ENCODE peak calls at places on chromosomes 16 and 17, in eight cellular contexts. W is ovary, D is H54, B is body of pancreas, I is stomach, P is breast epithelium, X is A549, L is testis. J is an unnamed sample.

GRCh38 chr16:31177136-31177535 is 2.8 kb upstream of the FUS start:
- DNase-seq in X (no peak), L (no peak), P (no peak), I (no peak), D (no peak), W (no peak), B (no peak), J (no peak)

GRCh38 chr16:14181371-14182050 is 110.4 kb downstream of the MRTFB start:
- DNase-seq in B (no peak), I (no peak), X (peak), D (no peak), P (no peak), L (no peak), W (no peak), J (no peak)

GRCh38 chr17:32684087-32684828 is 192.7 kb downstream of the MYO1D start:
- DNase-seq in P (no peak), D (no peak), X (no peak), W (no peak), I (no peak), L (no peak), B (no peak), J (no peak)

GRCh38 chr17:65446838-65447526 is 114.5 kb downstream of the AXIN2 start:
- DNase-seq in I (no peak), X (no peak), P (no peak), L (no peak), D (no peak), B (no peak), W (no peak), J (no peak)

GRCh38 chr17:9334536-9335446 is 240.8 kb downstream of the STX8 start:
- DNase-seq in W (no peak), D (no peak), X (peak), L (no peak), I (no peak), B (no peak), P (no peak), J (no peak)

GRCh38 chr16:12252616-12253015 is 276.1 kb downstream of the SNX29 start:
- DNase-seq in L (no peak), D (no peak), W (no peak), B (no peak), I (no peak), X (no peak), P (no peak), J (no peak)

GRCh38 chr16:85649411-85649977 is 36.4 kb downstream of the GSE1 start:
- DNase-seq in D (no peak), L (no peak), X (no peak), B (no peak), W (peak), I (no peak), P (no peak), J (no peak)

GRCh38 chr16:84072014-84072413 is 29.4 kb upstream of the SLC38A8 start:
- DNase-seq in W (no peak), L (no peak), X (no peak), P (no peak), D (no peak), B (no peak), I (no peak), J (no peak)

GRCh38 chr17:68457168-68457538 is at the start of gene WIPI1:
- DNase-seq in X (peak), P (peak), W (peak), I (no peak), B (no peak), D (no peak), L (peak), J (no peak)

GRCh38 chr17:798246-798645 is 16.1 kb downstream of the MRM3 start:
- DNase-seq in I (no peak), D (no peak), B (no peak), P (no peak), L (no peak), W (no peak), X (no peak), J (no peak)

GRCh38 chr16:30185683-30186421 is 2.5 kb downstream of the CORO1A start:
- DNase-seq in L (no peak), X (no peak), P (no peak), W (peak), B (peak), I (peak), D (no peak), J (no peak)

GRCh38 chr17:60720763-60721531 is 43.3 kb downstream of the BCAS3 start:
- DNase-seq in B (peak), W (no peak), I (no peak), L (peak), D (peak), X (peak), P (no peak), J (peak)

GRCh38 chr16:85057948-85058347 is 30.4 kb downstream of the KIAA0513 start:
- DNase-seq in L (no peak), P (no peak), I (no peak), D (no peak), X (no peak), W (no peak), B (no peak), J (no peak)

GRCh38 chr16:12625068-12625467 is 178.6 kb downstream of the CPPED1 start:
- DNase-seq in L (no peak), D (no peak), X (no peak), B (no peak), I (no peak), P (no peak), W (no peak), J (no peak)

GRCh38 chr17:74037320-74037719 is 166.2 kb upstream of the RPL38 start:
- DNase-seq in D (no peak), X (peak), B (no peak), L (peak), W (no peak), P (no peak), I (no peak), J (peak)

GRCh38 chr17:57459286-57459915 is 203.1 kb downstream of the MSI2 start:
- DNase-seq in D (peak), W (no peak), B (no peak), I (no peak), P (no peak), L (no peak), X (peak), J (no peak)

DNA sequence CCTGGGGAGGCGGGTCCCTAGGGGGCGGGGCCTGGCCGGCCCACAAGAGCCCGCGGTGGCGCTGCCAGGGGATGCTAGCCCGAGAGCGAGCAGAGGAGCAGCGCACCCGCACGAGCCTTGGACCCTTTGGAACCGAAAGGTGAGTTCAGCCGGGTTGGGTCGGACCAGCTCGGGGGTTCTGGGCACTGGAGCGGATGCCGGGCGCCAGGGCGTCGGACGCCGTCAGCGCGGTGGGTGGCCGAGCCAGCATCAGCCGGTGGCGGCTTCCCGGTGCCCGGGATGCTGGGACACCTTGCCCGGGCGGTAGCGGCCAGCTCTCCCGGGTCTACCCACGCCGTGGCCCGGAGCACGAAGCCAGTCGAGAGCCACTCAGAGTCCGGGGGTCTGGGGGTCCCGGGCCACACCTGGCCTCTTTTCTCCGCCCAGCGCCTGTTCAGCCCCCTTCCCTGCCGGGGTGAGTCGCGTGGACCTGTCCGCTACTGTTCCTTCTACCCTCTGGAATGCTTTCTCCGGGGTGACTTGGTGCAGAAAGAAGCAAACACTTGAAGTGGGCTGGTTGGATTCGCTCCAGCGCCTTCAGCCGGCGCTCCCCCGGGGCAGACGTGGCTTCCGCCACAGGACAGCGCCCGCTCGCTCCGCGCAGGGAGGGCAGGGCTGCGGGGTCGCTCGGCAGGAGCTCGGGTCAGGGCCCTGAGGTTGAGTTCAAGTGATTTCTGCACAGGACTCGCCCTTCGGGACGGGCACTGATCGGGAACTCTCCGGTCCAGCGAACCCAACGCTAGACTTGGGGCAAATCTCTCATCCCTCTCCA is at the start of gene SCNN1G:
- DNase-seq in I (peak), W (no peak), L (no peak), X (no peak), P (no peak), D (no peak), B (peak), J (no peak)
- TF ChIP-seq POLR2A in I (no peak), W (no peak), L (no peak), X (no peak), P (no peak), D (no peak), B (no peak), J (no peak)

DNA sequence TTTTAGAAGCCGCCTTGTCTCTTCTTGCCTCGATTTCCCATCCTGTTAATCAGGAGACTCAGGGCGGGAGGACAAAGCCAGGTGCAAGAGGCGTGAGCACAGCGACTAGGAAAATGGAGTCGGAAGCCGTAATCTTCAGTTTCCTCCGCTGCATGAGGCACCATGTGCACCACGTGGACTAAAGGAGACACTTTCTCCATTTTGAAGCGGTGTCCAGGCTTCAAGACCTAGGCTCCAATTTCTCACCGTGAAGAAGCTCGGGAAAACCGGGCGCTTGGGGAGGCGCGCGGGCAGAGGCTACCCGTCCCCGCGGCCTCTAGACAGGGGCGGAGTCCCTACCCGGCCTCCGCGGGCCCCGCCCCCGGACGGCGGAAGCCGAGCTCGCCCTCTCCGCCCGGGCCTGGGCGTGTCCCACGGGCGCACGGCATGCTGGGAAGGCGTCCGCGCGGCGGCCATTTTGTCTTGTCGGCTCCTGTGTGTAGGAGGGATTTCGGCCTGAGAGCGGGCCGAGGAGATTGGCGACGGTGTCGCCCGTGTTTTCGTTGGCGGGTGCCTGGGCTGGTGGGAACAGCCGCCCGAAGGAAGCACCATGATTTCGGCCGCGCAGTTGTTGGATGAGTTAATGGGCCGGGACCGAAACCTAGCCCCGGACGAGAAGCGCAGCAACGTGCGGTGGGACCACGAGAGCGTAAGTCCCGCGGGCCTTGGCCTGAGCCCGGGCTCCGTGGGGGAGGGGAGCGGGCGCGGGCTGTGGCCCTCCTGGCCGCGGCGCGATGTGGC is at the start of gene LUC7L3:
- DNase-seq in I (peak), D (peak), W (peak), X (peak), L (peak), B (peak), P (peak), J (peak)
- TF ChIP-seq POLR2A in I (peak), D (peak), W (peak), X (peak), L (peak), B (peak), P (peak), J (peak)

DNA sequence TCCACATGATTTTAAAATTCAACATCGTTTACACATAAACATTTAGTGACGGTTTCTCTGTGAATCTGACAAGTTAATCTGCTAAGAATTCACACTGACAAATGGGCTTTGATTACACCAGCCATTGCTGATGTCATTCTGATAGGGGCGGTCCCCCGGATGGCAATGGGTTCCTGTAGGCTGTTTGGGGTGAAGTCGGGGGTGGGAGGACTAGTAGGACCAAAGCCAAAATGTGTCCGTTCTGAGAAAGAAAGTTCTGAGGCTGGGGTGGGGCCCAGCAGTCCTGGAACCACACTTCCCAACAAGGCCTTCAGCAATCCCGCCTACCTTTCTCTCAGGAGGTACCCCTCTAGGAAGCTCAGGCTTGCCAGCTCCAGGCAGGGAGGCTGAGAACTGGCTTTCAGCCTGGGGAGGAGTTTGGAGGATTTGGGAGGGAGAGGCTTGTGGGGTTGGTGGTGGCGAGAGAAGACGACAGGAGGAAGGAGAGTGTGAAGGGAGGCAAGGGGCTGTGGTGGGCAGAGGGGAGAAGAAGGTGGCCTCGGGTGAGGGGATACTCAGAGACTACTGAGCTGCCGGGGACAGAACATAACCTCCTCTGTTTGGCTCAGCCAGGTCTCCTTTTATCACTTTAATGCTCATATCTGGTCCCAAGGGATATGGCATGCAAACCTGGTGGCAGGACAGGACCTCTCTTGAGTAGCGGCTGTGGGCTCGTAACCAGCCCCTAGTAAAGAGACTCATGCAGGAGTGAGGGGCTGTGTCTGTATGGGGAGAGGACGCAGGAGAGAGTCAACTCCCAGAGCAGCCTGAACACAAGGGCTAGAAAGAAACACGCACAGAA is 8.6 kb downstream of the HIC1 start:
- DNase-seq in P (no peak), B (no peak), I (no peak), D (no peak), L (no peak), W (peak), X (no peak), J (no peak)
- TF ChIP-seq POLR2A in P (no peak), B (no peak), I (no peak), D (no peak), L (no peak), W (no peak), X (no peak), J (no peak)

GRCh38 chr17:79715318-79716182 is 15.2 kb upstream of the ENPP7 start:
- DNase-seq in P (no peak), I (peak), W (no peak), L (no peak), D (no peak), B (no peak), X (no peak), J (no peak)
- TF ChIP-seq POLR2A in P (no peak), I (no peak), W (no peak), L (no peak), D (no peak), B (no peak), X (no peak), J (no peak)

GRCh38 chr17:75323043-75323591 is 33.9 kb upstream of the SLC25A19 start:
- DNase-seq in L (peak), I (peak), B (peak), D (peak), X (peak), W (peak), P (peak), J (peak)
- TF ChIP-seq POLR2A in L (no peak), I (no peak), B (no peak), D (no peak), X (no peak), W (no peak), P (no peak), J (no peak)

DNA sequence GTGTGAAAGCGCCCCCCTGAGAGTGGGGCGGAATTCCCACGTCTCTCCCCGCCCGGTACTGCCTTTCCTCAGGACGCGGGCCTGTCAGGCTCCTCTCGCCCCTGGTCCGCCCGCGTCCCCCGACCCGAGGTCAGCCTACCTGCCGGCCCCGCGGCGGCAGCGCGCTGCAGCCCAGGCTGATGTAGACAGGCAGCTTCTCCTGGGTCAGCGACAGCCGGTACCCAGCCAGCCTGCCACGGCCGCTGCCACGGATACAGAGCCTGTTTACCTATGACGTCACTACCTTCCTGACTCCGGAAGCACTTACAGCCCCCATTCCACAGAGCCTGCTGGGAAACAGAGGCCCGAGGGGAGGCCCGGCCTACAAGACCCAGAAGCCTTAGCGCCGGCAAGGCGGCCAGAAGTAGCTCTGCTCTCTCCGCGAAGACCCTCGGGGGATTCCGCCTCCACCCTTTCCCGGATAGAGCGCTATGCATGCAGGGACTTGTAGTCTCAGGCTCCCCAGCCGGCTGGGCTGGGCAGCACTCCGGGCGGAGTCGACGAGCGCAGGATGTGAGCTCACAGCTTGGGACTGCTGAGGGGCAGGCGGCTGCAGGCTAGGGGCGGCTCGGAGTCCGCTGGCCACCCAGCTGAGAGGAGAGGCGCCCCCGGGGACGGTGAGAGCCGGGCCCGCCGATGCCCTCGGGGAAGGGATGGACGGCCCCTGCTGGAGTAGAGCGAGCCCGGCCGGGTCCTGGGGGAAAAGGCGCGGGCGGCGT is at the start of the genes IFT20 and TNFAIP1:
- DNase-seq in D (peak), X (peak), W (peak), I (peak), P (peak), L (peak), B (peak), J (peak)
- TF ChIP-seq POLR2A in D (peak), X (peak), W (peak), I (peak), P (peak), L (peak), B (peak), J (peak)

GRCh38 chr17:76725580-76726230 is 701 bp downstream of the JMJD6 start:
- DNase-seq in P (peak), B (peak), X (peak), L (peak), D (no peak), I (peak), W (peak), J (peak)

GRCh38 chr17:76727745-76728456 is 1.3 kb downstream of the METTL23 start:
- DNase-seq in P (no peak), W (peak), B (peak), D (no peak), X (no peak), L (no peak), I (no peak), J (no peak)

GRCh38 chr17:76723812-76724211 is 2.6 kb downstream of the JMJD6 start:
- DNase-seq in I (no peak), L (no peak), W (no peak), P (no peak), B (no peak), X (no peak), D (no peak), J (no peak)

GRCh38 chr17:76726766-76727718 is at the start of gene METTL23:
- DNase-seq in B (peak), X (peak), L (peak), W (peak), I (peak), D (no peak), P (peak), J (peak)

GRCh38 chr17:76726231-76726765 is at the start of gene JMJD6:
- DNase-seq in P (peak), L (peak), X (peak), I (peak), B (peak), W (peak), D (peak), J (peak)
- TF ChIP-seq POLR2A in P (peak), L (peak), X (peak), I (peak), B (peak), W (peak), D (peak), J (peak)

DNA sequence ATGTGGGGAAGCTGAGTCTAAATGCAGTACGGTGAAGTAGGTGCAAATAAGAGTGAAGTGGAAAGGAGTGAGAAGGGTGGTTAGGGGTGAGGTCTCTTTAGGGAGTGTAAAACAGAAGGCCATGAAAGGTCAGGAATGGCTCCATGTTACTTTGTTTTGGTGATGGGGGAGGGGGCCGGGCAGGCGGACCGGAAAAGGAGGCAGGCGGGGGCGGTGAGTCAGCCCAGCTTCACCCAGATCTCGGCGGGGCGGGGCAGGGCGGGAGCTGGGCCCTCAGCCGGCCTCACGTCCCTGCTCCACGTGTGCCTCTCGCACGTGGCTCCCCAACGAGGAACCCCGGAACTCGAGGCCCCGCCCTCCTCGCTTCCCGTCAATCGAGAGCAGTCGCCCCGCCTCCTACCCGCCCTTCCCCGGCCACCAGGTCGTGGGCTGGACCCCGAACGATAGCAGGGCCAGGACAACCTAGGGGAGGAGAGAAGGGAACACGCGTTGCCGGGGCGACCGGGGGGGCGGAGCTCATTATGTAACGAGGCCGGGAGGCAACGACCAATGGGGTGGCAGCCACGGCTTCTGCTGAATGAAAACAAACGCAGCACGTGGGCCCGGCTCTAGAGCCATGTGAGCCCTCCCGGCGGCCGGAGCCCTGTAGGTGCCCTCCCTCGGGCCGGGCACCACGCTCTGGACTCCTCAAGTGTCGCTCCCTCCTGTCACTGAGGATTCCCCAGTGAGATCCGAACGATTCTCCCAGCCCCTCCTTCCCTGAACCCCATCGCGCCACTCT is 1.4 kb downstream of the NR1D1 start:
- DNase-seq in B (peak), I (peak), X (peak), W (peak), D (peak), P (peak), L (peak), J (peak)
- TF ChIP-seq POLR2A in B (peak), I (peak), X (no peak), W (peak), D (peak), P (peak), L (peak), J (no peak)

GRCh38 chr17:80831481-80831880 is 160.2 kb upstream of the CHMP6 start:
- DNase-seq in L (no peak), P (no peak), I (no peak), W (no peak), B (no peak), D (no peak), X (no peak), J (no peak)

GRCh38 chr17:80832266-80832676 is 159.4 kb upstream of the CHMP6 start:
- DNase-seq in I (no peak), D (peak), X (peak), P (no peak), B (peak), L (peak), W (peak), J (peak)

GRCh38 chr17:80834896-80835281 is 156.8 kb upstream of the CHMP6 start:
- DNase-seq in L (no peak), D (no peak), I (no peak), X (no peak), W (no peak), P (no peak), B (no peak), J (no peak)

GRCh38 chr17:80833952-80834895 is 157.4 kb upstream of the CHMP6 start:
- DNase-seq in W (peak), P (peak), I (no peak), L (peak), D (no peak), B (peak), X (no peak), J (no peak)

GRCh38 chr17:80832888-80833583 is 158.6 kb upstream of the CHMP6 start:
- DNase-seq in I (peak), W (peak), D (peak), L (peak), X (peak), B (peak), P (peak), J (peak)
- TF ChIP-seq POLR2A in I (no peak), W (peak), D (peak), L (no peak), X (no peak), B (peak), P (no peak), J (peak)

J was measured in erythroblast.